ENCODE peak calls at places on chromosomes 6 and 20, in eight cellular contexts. Q is CD4-positive, alpha-beta T cell; Y is T-cell; T is DND-41; E is HCT116; S is K562; N is natural killer cell; D is left lung. O is an unnamed sample.

GRCh38 chr6:4017847-4018193 is 61.1 kb downstream of the FAM217A start:
- ATAC-seq in N (no peak), Q (peak), Y (peak), T (peak), S (no peak), E (no peak), D (peak), O (no peak)

GRCh38 chr6:56618050-56618449 is 24.6 kb downstream of the DST start:
- ATAC-seq in Q (no peak), S (peak), D (no peak), N (no peak), T (no peak), E (peak), Y (no peak), O (no peak)

GRCh38 chr6:72621243-72622093 is at the start of gene KCNQ5:
- ATAC-seq in N (peak), T (no peak), E (no peak), Q (no peak), S (peak), Y (peak), D (peak), O (peak)

GRCh38 chr6:165661416-165662001 is 1.5 kb downstream of the PDE10A start:
- ATAC-seq in D (no peak), S (no peak), E (no peak), N (no peak), T (no peak), Q (no peak), Y (no peak), O (no peak)

GRCh38 chr6:163392533-163392932 is 22.0 kb upstream of the QKI start:
- ATAC-seq in Q (no peak), Y (no peak), N (no peak), E (peak), D (peak), T (no peak), S (peak), O (peak)

GRCh38 chr20:32028647-32029372 is 18.6 kb downstream of the CCM2L start:
- ATAC-seq in Q (no peak), N (no peak), E (no peak), T (no peak), D (no peak), Y (no peak), S (peak), O (no peak)

GRCh38 chr20:48451401-48451800 is 376.4 kb downstream of the PREX1 start:
- ATAC-seq in T (no peak), E (peak), D (no peak), S (no peak), Y (no peak), Q (no peak), N (no peak), O (no peak)

GRCh38 chr20:46917155-46917554 is 22.5 kb downstream of the EYA2 start:
- ATAC-seq in Y (no peak), Q (no peak), D (no peak), T (no peak), S (no peak), E (no peak), N (no peak), O (no peak)

GRCh38 chr20:10551732-10552724 is 116.9 kb downstream of the SLX4IP start:
- ATAC-seq in T (peak), N (no peak), E (no peak), Y (no peak), D (peak), S (peak), Q (no peak), O (no peak)

GRCh38 chr6:153989989-153990388 is 49.1 kb upstream of the OPRM1 start:
- ATAC-seq in Y (no peak), N (no peak), S (no peak), D (no peak), E (no peak), T (no peak), Q (no peak), O (no peak)

GRCh38 chr6:154410215-154410614 is 53.6 kb upstream of the IPCEF1 start:
- ATAC-seq in S (no peak), Y (no peak), D (no peak), N (no peak), Q (no peak), E (peak), T (no peak), O (no peak)

GRCh38 chr6:134766497-134766896 is 183.4 kb downstream of the ALDH8A1 start:
- ATAC-seq in D (no peak), Y (no peak), N (no peak), T (no peak), Q (no peak), E (no peak), S (no peak), O (no peak)

GRCh38 chr6:155444952-155445903 is 10.4 kb downstream of the NOX3 start:
- ATAC-seq in Q (no peak), Y (no peak), S (no peak), T (no peak), D (no peak), E (no peak), N (no peak), O (no peak)

GRCh38 chr20:47187450-47188195 is 168.9 kb downstream of the ZMYND8 start:
- ATAC-seq in Q (peak), Y (no peak), S (no peak), N (no peak), D (no peak), E (no peak), T (peak), O (no peak)

GRCh38 chr6:132341646-132342045 is 59.6 kb downstream of the MOXD1 start:
- ATAC-seq in Q (no peak), T (no peak), E (no peak), N (no peak), D (no peak), S (no peak), Y (no peak), O (no peak)

GRCh38 chr20:6008254-6008653 is 45.6 kb downstream of the LRRN4 start:
- ATAC-seq in S (no peak), D (peak), Q (no peak), T (no peak), Y (no peak), N (no peak), E (no peak), O (peak)

GRCh38 chr20:1861347-1861987 is 33.7 kb upstream of the SIRPA start:
- ATAC-seq in E (no peak), N (no peak), Y (no peak), T (no peak), Q (no peak), S (no peak), D (no peak), O (no peak)

GRCh38 chr20:41360831-41361756 is 5.5 kb downstream of the EMILIN3 start:
- ATAC-seq in E (peak), Q (no peak), D (no peak), T (no peak), N (no peak), S (peak), Y (no peak), O (no peak)

GRCh38 chr6:107632757-107633156 is 142.8 kb downstream of the SOBP start:
- ATAC-seq in D (no peak), Y (no peak), N (no peak), T (no peak), E (no peak), Q (no peak), S (no peak), O (no peak)

GRCh38 chr20:20603339-20603990 is 109.0 kb downstream of the RALGAPA2 start:
- ATAC-seq in T (no peak), Q (no peak), S (no peak), E (no peak), D (peak), N (peak), Y (peak), O (peak)

GRCh38 chr20:36744764-36745191 is 1.1 kb downstream of the NDRG3 start:
- ATAC-seq in Y (no peak), Q (no peak), T (no peak), D (peak), E (no peak), S (peak), N (no peak), O (no peak)

GRCh38 chr20:25318471-25319240 is 70.8 kb downstream of the PYGB start:
- ATAC-seq in D (peak), S (no peak), T (no peak), Y (no peak), Q (peak), N (no peak), E (no peak), O (peak)

O was measured in esophagus mucosa.